ENCODE peak calls at places on chromosomes 13 and 19, in six cellular contexts. P is B cell, H is thoracic aorta, A is PC-3, S is NCI-H1417, L is fibroblast of lung. D is an unnamed sample.

GRCh38 chr19:7730286-7731217 is 1.4 kb downstream of the CLEC4G start:
- DNase-seq in P (no peak), H (no peak), A (no peak), S (no peak), L (no peak), D (no peak)

GRCh38 chr19:662207-662961 is 630 bp downstream of the RNF126 start:
- DNase-seq in P (peak; percentile 82), H (no peak), A (peak; percentile 38), S (peak; percentile 58), L (peak; percentile 51), D (no peak)

GRCh38 chr13:108155185-108156106 is 59.9 kb downstream of the LIG4 start:
- DNase-seq in P (peak; percentile 59), H (no peak), A (peak; percentile 77), S (peak; percentile 88), L (peak; percentile 23), D (peak; percentile 59)

GRCh38 chr19:46378268-46378667 is 31.4 kb downstream of the PPP5C start:
- DNase-seq in P (no peak), H (no peak), A (no peak), S (peak; percentile 59), L (peak; percentile 78), D (no peak)

GRCh38 chr13:53010374-53011105 is 18.1 kb upstream of the OLFM4 start:
- DNase-seq in P (no peak), H (no peak), A (peak; percentile 35), S (peak; percentile 68), L (no peak), D (no peak)

GRCh38 chr19:45161715-45162463 is 1.1 kb upstream of the NKPD1 start:
- DNase-seq in P (no peak), H (no peak), A (peak; percentile 25), S (no peak), L (peak; percentile 29), D (no peak)

GRCh38 chr13:94630858-94631257 is 29.2 kb downstream of the GPR180 start:
- DNase-seq in P (no peak), H (no peak), A (no peak), S (no peak), L (no peak), D (no peak)

GRCh38 chr19:12139309-12139708 is 841 bp downstream of the ZNF20 start:
- DNase-seq in P (no peak), H (no peak), A (peak; percentile 35), S (no peak), L (peak; percentile 36), D (no peak)

GRCh38 chr13:108915634-108916497 is 286.5 kb downstream of the MYO16 start:
- DNase-seq in P (peak; percentile 79), H (peak; percentile 77), A (peak; percentile 86), S (peak; percentile 77), L (peak; percentile 96), D (no peak)

GRCh38 chr13:60329221-60329983 is 67.6 kb upstream of the TDRD3 start:
- DNase-seq in P (no peak), H (no peak), A (peak; percentile 35), S (peak; percentile 89), L (peak; percentile 29), D (peak; percentile 20)

GRCh38 chr19:45821103-45821521 is 6.0 kb upstream of the RSPH6A start:
- DNase-seq in P (no peak), H (no peak), A (no peak), S (no peak), L (no peak), D (no peak)

GRCh38 chr19:49895566-49896297 is 955 bp downstream of the IL4I1 start:
- DNase-seq in P (no peak), H (no peak), A (no peak), S (no peak), L (no peak), D (no peak)

GRCh38 chr19:9847087-9847671 is 12.1 kb downstream of the PIN1 start:
- DNase-seq in P (no peak), H (peak; percentile 41), A (peak; percentile 86), S (no peak), L (peak; percentile 91), D (peak; percentile 14)

GRCh38 chr13:23811366-23812027 is 77.7 kb downstream of the MIPEP start:
- DNase-seq in P (peak; percentile 49), H (no peak), A (peak; percentile 70), S (no peak), L (no peak), D (no peak)

GRCh38 chr19:19259741-19260140 is 13.4 kb downstream of the TM6SF2 start:
- DNase-seq in P (peak; percentile 26), H (no peak), A (peak; percentile 41), S (peak; percentile 38), L (peak; percentile 18), D (no peak)

GRCh38 chr19:21117041-21117907 is 24.6 kb upstream of the ZNF431 start:
- DNase-seq in P (no peak), H (no peak), A (no peak), S (no peak), L (peak; percentile 83), D (no peak)

GRCh38 chr13:79995334-79995733 is 345.6 kb downstream of the SPRY2 start:
- DNase-seq in P (no peak), H (no peak), A (peak; percentile 52), S (peak; percentile 32), L (peak; percentile 95), D (no peak)

GRCh38 chr19:4870025-4870700 is 2.7 kb upstream of the PLIN3 start:
- DNase-seq in P (no peak), H (peak; percentile 60), A (peak; percentile 97), S (no peak), L (peak; percentile 91), D (no peak)

GRCh38 chr19:18599485-18599884 is 7.1 kb downstream of the CRLF1 start:
- DNase-seq in P (no peak), H (no peak), A (no peak), S (no peak), L (no peak), D (no peak)

GRCh38 chr19:38726284-38726673 is 18.0 kb downstream of the CAPN12 start:
- DNase-seq in P (no peak), H (no peak), A (no peak), S (no peak), L (no peak), D (no peak)

GRCh38 chr13:74214321-74214720 is 80.1 kb upstream of the KLF12 start:
- DNase-seq in P (no peak), H (no peak), A (no peak), S (no peak), L (no peak), D (no peak)

GRCh38 chr13:104385409-104385808 is 1319.2 kb upstream of the SLC10A2 start:
- DNase-seq in P (no peak), H (no peak), A (peak; percentile 76), S (no peak), L (peak; percentile 88), D (no peak)

GRCh38 chr19:30498707-30499106 is 126.5 kb downstream of the ZNF536 start:
- DNase-seq in P (no peak), H (no peak), A (no peak), S (no peak), L (no peak), D (no peak)

GRCh38 chr13:32548837-32549236 is 10.2 kb upstream of the N4BP2L2 start:
- DNase-seq in P (no peak), H (no peak), A (no peak), S (no peak), L (no peak), D (no peak)

GRCh38 chr13:110331362-110331761 is 24.3 kb downstream of the COL4A2 start:
- DNase-seq in P (no peak), H (no peak), A (no peak), S (no peak), L (peak; percentile 98), D (no peak)

GRCh38 chr19:6723738-6724137 is 3.3 kb upstream of the C3 start:
- DNase-seq in P (no peak), H (no peak), A (no peak), S (no peak), L (peak; percentile 36), D (no peak)

GRCh38 chr19:48806818-48807589 is 3.8 kb downstream of the BCAT2 start:
- DNase-seq in P (no peak), H (no peak), A (peak; percentile 37), S (no peak), L (peak; percentile 40), D (peak; percentile 21)

GRCh38 chr19:12784871-12785430 is 6.3 kb upstream of the JUNB start:
- DNase-seq in P (no peak), H (no peak), A (no peak), S (peak; percentile 31), L (no peak), D (no peak)

GRCh38 chr13:113050856-113051431 is 54.6 kb upstream of the F7 start:
- DNase-seq in P (no peak), H (no peak), A (no peak), S (no peak), L (no peak), D (no peak)

GRCh38 chr19:29645911-29646310 is 19.4 kb upstream of the PLEKHF1 start:
- DNase-seq in P (no peak), H (no peak), A (peak; percentile 27), S (no peak), L (peak; percentile 66), D (no peak)

GRCh38 chr13:97202761-97203160 is 19.4 kb upstream of the MBNL2 start:
- DNase-seq in P (no peak), H (no peak), A (no peak), S (no peak), L (no peak), D (no peak)

GRCh38 chr19:17719730-17720486 is 628 bp downstream of the MAP1S start:
- DNase-seq in P (no peak), H (no peak), A (peak; percentile 34), S (peak; percentile 57), L (no peak), D (no peak)